ENCODE peak calls at places on chromosomes 6 and 20, in five cellular contexts. Q is foreskin keratinocyte, S is A549, Z is Right ventricle myocardium superior, V is left lobe of liver. R is an unnamed sample.

GRCh38 chr6:131967948-131968347 is 16.8 kb upstream of the CCN2 start:
- ATAC-seq in Q (no peak), S (no peak), Z (no peak), V (no peak), R (no peak)

GRCh38 chr6:155171109-155171746 is 92.6 kb upstream of the CLDN20 start:
- ATAC-seq in Q (peak), S (peak), Z (peak), V (no peak), R (peak)

GRCh38 chr20:36008461-36009035 is 40.2 kb downstream of the CNBD2 start:
- ATAC-seq in Q (no peak), S (no peak), Z (no peak), V (no peak), R (no peak)

GRCh38 chr6:25105070-25105925 is 169.5 kb upstream of the RIPOR2 start:
- ATAC-seq in Q (no peak), S (no peak), Z (no peak), V (no peak), R (peak)

GRCh38 chr6:120378582-120379220 is 955.6 kb downstream of the TBC1D32 start:
- ATAC-seq in Q (peak), S (no peak), Z (no peak), V (peak), R (peak)

GRCh38 chr6:148203281-148203925 is 139.2 kb upstream of the SASH1 start:
- ATAC-seq in Q (no peak), S (no peak), Z (no peak), V (no peak), R (no peak)

GRCh38 chr6:167956983-167957492 is 40.4 kb upstream of the KIF25 start:
- ATAC-seq in Q (peak), S (no peak), Z (peak), V (peak), R (peak)

GRCh38 chr20:19211661-19212523 is 550 bp upstream of the SLC24A3 start:
- ATAC-seq in Q (peak), S (peak), Z (peak), V (peak), R (peak)

GRCh38 chr20:3080939-3081388 is 3.6 kb downstream of the AVP start:
- ATAC-seq in Q (no peak), S (peak), Z (peak), V (peak), R (no peak)

GRCh38 chr6:13303668-13304017 is 24.7 kb downstream of the TBC1D7 start:
- ATAC-seq in Q (no peak), S (no peak), Z (peak), V (peak), R (no peak)

GRCh38 chr6:87779542-87779941 is 77.5 kb upstream of the AKIRIN2 start:
- ATAC-seq in Q (no peak), S (no peak), Z (no peak), V (no peak), R (no peak)

GRCh38 chr6:33983109-33983475 is 162.8 kb downstream of the GRM4 start:
- ATAC-seq in Q (peak), S (peak), Z (peak), V (peak), R (peak)

GRCh38 chr20:47857142-47857993 is 72.1 kb upstream of the SULF2 start:
- ATAC-seq in Q (peak), S (no peak), Z (peak), V (no peak), R (no peak)

GRCh38 chr6:13760948-13761347 is 49.3 kb upstream of the RANBP9 start:
- ATAC-seq in Q (peak), S (no peak), Z (peak), V (peak), R (peak)

GRCh38 chr6:116876635-116877611 is at the start of gene RFX6:
- ATAC-seq in Q (peak), S (peak), Z (no peak), V (peak), R (peak)